ENCODE peak calls at places on chromosomes 16 and 17, in four cellular contexts. S, T, W and L are unnamed samples. For H3K27me3, the result is how much of the 10 kb centered on the place peaks cover.

GRCh38 chr16:59510008-59510424 is 775.9 kb upstream of the GOT2 start:
- DNase-seq in S (no peak), T (no peak), W (no peak), L (no peak)

GRCh38 chr16:4947722-4948503 is 10.2 kb upstream of the SEC14L5 start:
- DNase-seq in S (no peak), T (no peak), W (no peak), L (no peak)

GRCh38 chr17:4436846-4437245 is 3.1 kb downstream of the SPNS3 start:
- DNase-seq in S (no peak), T (no peak), W (no peak), L (no peak)

GRCh38 chr17:9924735-9925191 is 19.7 kb upstream of the RCVRN start:
- DNase-seq in S (no peak), T (no peak), W (peak), L (no peak)

GRCh38 chr17:67289174-67289876 is 44.3 kb upstream of the HELZ start:
- DNase-seq in S (peak), T (peak), W (no peak), L (no peak)

GRCh38 chr17:81004336-81005015 is 12.8 kb downstream of the CHMP6 start:
- DNase-seq in S (no peak), T (no peak), W (no peak), L (no peak)

GRCh38 chr17:48236681-48237134 is 129.1 kb downstream of the SNX11 start:
- DNase-seq in S (no peak), T (no peak), W (no peak), L (no peak)

GRCh38 chr17:49932131-49932723 is 36.8 kb upstream of the DLX4 start:
- DNase-seq in S (no peak), T (no peak), W (no peak), L (no peak)

GRCh38 chr17:16488572-16488997 is 3.4 kb downstream of the LRRC75A start:
- DNase-seq in S (no peak), T (no peak), W (no peak), L (no peak)

GRCh38 chr17:78014651-78015050 is 56.1 kb downstream of the TNRC6C start:
- DNase-seq in S (no peak), T (no peak), W (no peak), L (no peak)

GRCh38 chr17:4101127-4101798 is 41.6 kb downstream of the ZZEF1 start:
- DNase-seq in S (no peak), T (no peak), W (peak), L (no peak)

GRCh38 chr16:73254983-73255382 is 207.1 kb upstream of the ZFHX3 start:
- DNase-seq in S (no peak), T (no peak), W (no peak), L (no peak)

GRCh38 chr17:39231091-39231561 is 5.4 kb upstream of the STAC2 start:
- DNase-seq in S (peak), T (no peak), W (no peak), L (no peak)

GRCh38 chr16:50419116-50419515 is 50.3 kb upstream of the BRD7 start:
- DNase-seq in S (no peak), T (no peak), W (no peak), L (no peak)

GRCh38 chr16:65117701-65118448 is 4.0 kb downstream of the CDH11 start:
- DNase-seq in S (peak), T (peak), W (peak), L (no peak)

GRCh38 chr16:88639231-88640038 is 1.1 kb downstream of the IL17C start:
- DNase-seq in S (no peak), T (no peak), W (no peak), L (no peak)

GRCh38 chr17:79990051-79990592 is 45.5 kb downstream of the TBC1D16 start:
- DNase-seq in S (no peak), T (no peak), W (no peak), L (no peak)

GRCh38 chr17:17345294-17345597 is 42.1 kb downstream of the NT5M start:
- DNase-seq in S (no peak), T (no peak), W (no peak), L (peak)

GRCh38 chr16:68179196-68179795 is 56.6 kb downstream of the ESRP2 start:
- DNase-seq in S (no peak), T (no peak), W (no peak), L (no peak)

GRCh38 chr17:36527851-36528250 is 6.8 kb downstream of the MYO19 start:
- DNase-seq in S (no peak), T (no peak), W (no peak), L (no peak)

GRCh38 chr17:11880714-11881113 is 116.6 kb downstream of the ZNF18 start:
- DNase-seq in S (no peak), T (no peak), W (no peak), L (no peak)

GRCh38 chr17:15463363-15463762 is 4.1 kb downstream of the CDRT4 start:
- DNase-seq in S (peak), T (peak), W (no peak), L (no peak)

GRCh38 chr16:69940676-69941075 is 10.5 kb upstream of the CLEC18A start:
- DNase-seq in S (no peak), T (no peak), W (no peak), L (no peak)

GRCh38 chr17:17540278-17540906 is 44.2 kb upstream of the RASD1 start:
- DNase-seq in S (no peak), T (no peak), W (no peak), L (no peak)

GRCh38 chr16:84459941-84460405 is 44.5 kb downstream of the MEAK7 start:
- DNase-seq in S (no peak), T (peak), W (no peak), L (no peak)

GRCh38 chr17:49029841-49030240 is 32.7 kb downstream of the IGF2BP1 start:
- DNase-seq in S (no peak), T (no peak), W (no peak), L (no peak)

GRCh38 chr17:65696739-65697394 is 135.4 kb upstream of the AXIN2 start:
- DNase-seq in S (no peak), T (no peak), W (no peak), L (no peak)

GRCh38 chr17:79977711-79978544 is 57.7 kb downstream of the TBC1D16 start:
- DNase-seq in S (no peak), T (peak), W (no peak), L (no peak)

GRCh38 chr17:17051791-17052461 is 9.7 kb downstream of the MPRIP start:
- DNase-seq in S (no peak), T (peak), W (no peak), L (no peak)

GRCh38 chr17:63832455-63832854 is 5.0 kb upstream of the FTSJ3 start:
- DNase-seq in S (no peak), T (no peak), W (no peak), L (no peak)

GRCh38 chr16:87686697-87687570 is 78.9 kb downstream of the KLHDC4 start:
- DNase-seq in S (no peak), T (no peak), W (no peak), L (no peak)

GRCh38 chr17:56358651-56359050 is 205.4 kb downstream of the ANKFN1 start:
- DNase-seq in S (no peak), T (no peak), W (no peak), L (no peak)

GRCh38 chr16:23182206-23182674 is 305 bp upstream of the SCNN1G start:
- DNase-seq in S (peak), T (peak), W (peak), L (peak)
- H3K27me3 ChIP-seq in S (under half), T (under half), W (under half), L (half or more)

DNA sequence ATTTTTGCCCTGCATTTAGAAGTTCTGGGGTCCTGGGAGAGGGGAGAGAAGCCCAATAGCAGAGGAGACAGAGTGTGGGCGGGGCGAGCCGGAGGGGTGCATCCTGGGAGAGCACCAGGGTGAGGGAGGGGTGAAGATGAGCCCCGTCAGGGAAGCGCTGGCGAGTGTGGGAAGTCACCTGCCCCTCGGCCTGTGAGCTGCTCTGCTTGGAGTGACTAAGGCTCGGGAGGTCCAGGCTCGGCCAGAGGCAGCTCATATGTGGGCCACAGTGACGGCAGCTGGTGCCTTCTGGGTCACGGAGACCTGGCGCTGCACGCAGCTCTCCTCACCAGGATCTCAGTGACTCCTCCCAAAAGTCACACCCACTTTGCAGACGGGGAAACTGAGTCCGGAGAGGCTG is 1.1 kb downstream of the ZG16B start:
- DNase-seq in S (no peak), T (no peak), W (no peak), L (no peak)
- H3K27me3 ChIP-seq in S (under half), T (under half), W (under half), L (under half)

DNA sequence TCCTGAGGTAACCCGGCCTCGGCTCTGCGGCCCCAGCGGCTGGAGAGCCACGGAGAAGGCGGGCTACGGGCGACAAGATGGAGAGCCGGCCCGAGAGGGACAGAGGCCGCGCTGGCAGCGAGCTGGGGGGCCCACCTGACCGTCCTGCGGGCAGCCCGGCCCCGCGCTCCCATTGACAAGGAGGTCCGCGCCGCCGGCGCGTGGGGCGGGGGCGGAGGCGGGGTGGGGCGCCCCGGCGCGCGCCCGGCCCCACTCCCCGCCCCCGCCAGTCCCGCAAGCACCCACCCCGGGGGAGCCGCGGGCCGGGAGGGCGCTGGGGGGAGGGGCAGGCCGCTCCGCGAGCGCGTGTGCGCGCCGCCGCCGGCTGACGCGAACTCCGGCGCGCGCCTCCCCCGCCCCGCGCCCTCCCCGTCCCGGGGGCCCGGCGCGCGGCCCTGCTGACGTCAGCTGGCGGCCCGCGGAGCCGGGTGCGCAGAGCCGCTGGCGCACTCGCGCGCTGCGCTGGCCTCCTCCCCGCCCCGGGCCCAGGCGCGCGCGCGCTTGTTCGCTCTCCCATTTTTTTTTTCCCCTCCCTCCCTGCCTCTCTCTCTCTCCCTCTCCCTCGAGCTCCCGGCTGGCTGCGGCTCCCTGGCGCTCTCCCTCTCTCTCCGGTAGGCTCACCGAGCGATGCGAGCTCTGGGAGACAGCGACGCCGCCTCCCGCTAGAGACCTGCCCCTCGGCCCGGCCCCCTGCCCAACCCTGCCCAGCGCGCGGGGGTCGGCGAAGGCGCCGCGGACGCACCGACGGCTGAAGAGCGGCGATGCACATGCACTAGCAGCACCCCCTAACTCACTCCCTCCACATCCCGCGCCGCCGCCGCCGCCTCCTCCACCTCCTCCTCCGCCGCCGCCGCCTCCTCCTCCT is at the start of gene GNAO1:
- DNase-seq in S (no peak), T (peak), W (no peak), L (peak)
- H3K27me3 ChIP-seq in S (under half), T (under half), W (under half), L (half or more)

GRCh38 chr17:73445466-73445865 is 133.7 kb upstream of the CDC42EP4 start:
- DNase-seq in S (no peak), T (no peak), W (no peak), L (no peak)
- H3K27me3 ChIP-seq in S (under half), T (under half), W (under half), L (under half)

GRCh38 chr17:6555331-6556120 is 829 bp downstream of the PITPNM3 start:
- DNase-seq in S (no peak), T (no peak), W (no peak), L (no peak)
- H3K27me3 ChIP-seq in S (under half), T (under half), W (under half), L (under half)

GRCh38 chr17:45334231-45334630 is 17.4 kb upstream of the MAP3K14 start:
- DNase-seq in S (no peak), T (peak), W (no peak), L (no peak)

GRCh38 chr17:45334701-45335677 is 18.2 kb upstream of the MAP3K14 start:
- DNase-seq in S (no peak), T (peak), W (no peak), L (no peak)

GRCh38 chr17:45332989-45333701 is 16.3 kb upstream of the MAP3K14 start:
- DNase-seq in S (no peak), T (peak), W (no peak), L (no peak)

GRCh38 chr17:45333702-45334092 is 16.9 kb upstream of the MAP3K14 start:
- DNase-seq in S (no peak), T (peak), W (no peak), L (no peak)

GRCh38 chr17:45332505-45332904 is 15.7 kb upstream of the MAP3K14 start:
- DNase-seq in S (no peak), T (peak), W (no peak), L (no peak)
- H3K27me3 ChIP-seq in S (under half), T (under half), W (under half), L (under half)